ENCODE peak calls at places on chromosomes 12 and 14, in nine cellular contexts. S is sigmoid colon, W is body of pancreas, Q is gastrocnemius medialis, H is stomach, E is lower leg skin, Y is H1, L is ovary, G is uterus. R is an unnamed sample.
A peak's percentile ranks its signal among the peaks of the same experiment; 100 is the strongest.

GRCh38 chr14:103716091-103716801 is 636 bp downstream of the ZFYVE21 start:
- DNase-seq in Q (no peak), W (no peak), H (no peak), Y (no peak), S (no peak), L (peak; percentile 70), G (no peak), E (no peak), R (no peak)

GRCh38 chr12:95326855-95327254 is 109.2 kb downstream of the VEZT start:
- DNase-seq in Y (no peak), Q (no peak), G (no peak), E (no peak), L (no peak), W (no peak), S (no peak), H (no peak), R (no peak)

GRCh38 chr14:100108840-100109593 is 43.8 kb downstream of the EVL start:
- DNase-seq in W (no peak), Q (no peak), Y (no peak), L (no peak), G (no peak), E (no peak), S (peak; percentile 62), H (no peak), R (no peak)

GRCh38 chr14:105028251-105028927 is 7.5 kb upstream of the CDCA4 start:
- DNase-seq in W (no peak), G (no peak), L (no peak), Y (no peak), H (no peak), S (no peak), E (peak; percentile 56), Q (no peak), R (no peak)

GRCh38 chr14:104880584-104881210 is 15.6 kb downstream of the CEP170B start:
- DNase-seq in Y (no peak), Q (no peak), H (no peak), W (no peak), G (no peak), S (no peak), E (no peak), L (no peak), R (no peak)

GRCh38 chr12:100404769-100405407 is 48.0 kb downstream of the SLC17A8 start:
- DNase-seq in G (no peak), S (no peak), Q (no peak), L (no peak), W (peak; percentile 66), Y (peak; percentile 87), E (no peak), H (peak; percentile 34), R (no peak)

GRCh38 chr14:28321475-28322244 is 444.9 kb upstream of the FOXG1 start:
- DNase-seq in S (no peak), Y (no peak), L (no peak), H (no peak), G (no peak), E (no peak), W (no peak), Q (no peak), R (no peak)

GRCh38 chr14:102927346-102927877 is 4.9 kb downstream of the AMN start:
- DNase-seq in G (no peak), Y (no peak), W (peak; percentile 27), S (no peak), L (no peak), Q (no peak), E (peak; percentile 36), H (peak; percentile 73), R (no peak)

GRCh38 chr12:51915003-51915625 is 7.8 kb downstream of the ACVRL1 start:
- DNase-seq in G (no peak), Q (no peak), L (no peak), E (no peak), S (peak; percentile 45), H (no peak), Y (no peak), W (no peak), R (no peak)

GRCh38 chr12:26156201-26156871 is 31.5 kb upstream of the BHLHE41 start:
- DNase-seq in L (no peak), G (no peak), H (no peak), Q (no peak), S (no peak), W (no peak), Y (no peak), E (no peak), R (no peak)

GRCh38 chr12:49342914-49343731 is 3.6 kb upstream of the DNAJC22 start:
- DNase-seq in G (no peak), S (peak; percentile 65), Y (no peak), H (peak; percentile 24), L (no peak), E (no peak), Q (no peak), W (no peak), R (no peak)

GRCh38 chr14:103033744-103034143 is 23.6 kb downstream of the CDC42BPB start:
- DNase-seq in Y (no peak), E (no peak), Q (no peak), W (no peak), L (no peak), G (peak; percentile 32), S (no peak), H (no peak), R (no peak)

GRCh38 chr14:61064210-61064609 is 83.2 kb downstream of the SLC38A6 start:
- DNase-seq in Y (no peak), L (no peak), S (no peak), H (no peak), E (no peak), W (no peak), G (no peak), Q (no peak), R (no peak)

DNA sequence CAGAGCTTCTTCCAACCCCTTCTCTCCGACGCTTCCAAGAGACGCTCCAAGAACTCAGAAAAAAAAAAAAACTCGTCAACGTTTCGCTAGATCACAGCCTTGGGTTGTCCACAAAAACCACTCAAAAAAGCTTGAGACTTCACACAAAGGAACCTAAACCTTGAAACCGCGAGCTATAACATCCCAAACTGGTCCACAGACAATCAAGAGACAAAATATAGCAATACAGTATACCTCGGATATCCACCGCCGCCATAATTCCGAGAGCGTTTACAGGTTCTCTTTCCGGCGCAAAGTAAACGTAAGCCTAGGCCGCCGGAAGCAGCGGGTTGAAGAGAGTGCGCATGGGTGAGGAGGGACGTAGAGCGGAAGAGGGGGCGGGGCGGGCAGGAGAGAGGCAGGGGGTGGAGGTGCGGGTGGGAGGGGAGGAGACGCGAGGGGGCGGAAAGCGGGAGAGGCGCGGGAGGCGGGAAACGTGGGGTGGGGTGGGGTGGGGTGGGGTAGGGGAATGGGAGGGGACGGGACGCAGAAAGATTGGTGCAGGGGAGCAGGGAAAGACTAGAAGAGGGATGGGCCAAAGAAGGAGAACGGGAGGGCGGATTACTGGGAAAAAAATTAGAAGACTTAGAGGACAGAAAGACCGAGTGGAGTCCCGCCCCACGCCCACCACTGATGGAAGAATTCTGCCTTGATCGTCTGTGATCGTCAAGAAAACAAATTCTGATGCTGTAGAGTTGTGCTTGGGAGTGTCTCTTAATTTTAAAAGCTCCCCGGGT is at the start of gene MED6:
- DNase-seq in E (peak; percentile 90), Y (peak; percentile 91), Q (peak; percentile 91), H (peak; percentile 94), G (peak; percentile 94), S (peak; percentile 97), W (peak; percentile 93), L (peak; percentile 91), R (peak; percentile 72)
- TF ChIP-seq POLR2A in E (no peak), Y (peak; percentile 89), Q (peak; percentile 31), H (no peak), G (no peak), S (no peak), W (no peak), L (peak; percentile 38), R (no peak)

DNA sequence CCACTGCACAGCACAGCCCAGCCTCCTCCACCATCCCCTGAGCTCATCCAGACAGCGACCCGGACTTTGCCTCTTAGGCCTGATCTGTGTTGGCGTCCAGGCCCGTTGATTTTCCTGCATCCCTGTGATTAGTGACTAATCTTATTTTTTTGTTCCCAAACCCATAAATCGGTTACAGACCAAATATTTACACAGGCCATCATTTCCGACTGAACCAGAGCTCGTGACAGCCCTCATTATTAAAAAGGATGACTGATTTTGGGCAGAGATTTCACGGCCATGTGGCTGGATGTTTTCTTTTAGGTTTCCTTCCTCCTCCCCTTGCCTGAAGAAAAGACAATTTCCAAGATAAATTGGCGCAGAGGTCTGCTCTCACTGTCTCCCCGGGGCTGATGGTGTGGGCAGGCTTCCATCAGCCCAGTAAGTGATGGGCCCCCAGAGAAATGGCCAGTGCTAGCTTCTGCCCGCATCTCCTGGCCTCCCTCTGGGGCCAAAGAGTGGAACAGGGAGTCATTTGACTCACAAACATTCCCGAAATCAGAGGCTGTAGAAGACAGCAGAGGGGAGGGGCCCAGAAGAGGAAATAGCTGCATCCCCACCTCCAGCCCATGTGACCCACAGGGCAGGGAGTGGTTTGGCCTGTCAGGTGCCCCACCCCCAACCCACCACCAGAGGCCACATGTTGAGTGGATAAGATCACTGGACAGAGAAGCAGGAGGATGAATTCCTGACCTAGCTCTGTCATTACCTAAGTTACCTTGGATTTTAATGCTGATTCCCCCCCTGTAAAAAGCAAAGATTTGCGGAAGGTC is 283.5 kb downstream of the KSR2 start:
- DNase-seq in W (peak; percentile 84), S (peak; percentile 80), L (no peak), Q (peak; percentile 49), Y (peak; percentile 80), G (no peak), E (peak; percentile 75), H (no peak), R (no peak)
- TF ChIP-seq CTCF in W (peak; percentile 20), S (no peak), L (no peak), Q (no peak), Y (peak; percentile 35), G (no peak), E (no peak), H (no peak), R (no peak)

GRCh38 chr12:92974759-92975158 is 45.7 kb upstream of the EEA1 start:
- DNase-seq in S (no peak), Q (no peak), E (no peak), H (no peak), Y (no peak), L (no peak), G (no peak), W (no peak), R (no peak)

GRCh38 chr12:92973614-92974013 is 44.5 kb upstream of the EEA1 start:
- DNase-seq in G (no peak), W (no peak), L (no peak), E (no peak), S (no peak), Q (no peak), Y (no peak), H (no peak), R (no peak)

GRCh38 chr12:92977326-92977725 is 48.2 kb upstream of the EEA1 start:
- DNase-seq in Y (no peak), E (no peak), H (no peak), G (no peak), L (no peak), S (no peak), W (no peak), Q (peak; percentile 19), R (no peak)

GRCh38 chr12:92968201-92968813 is 39.2 kb upstream of the EEA1 start:
- DNase-seq in Q (no peak), G (no peak), S (no peak), Y (no peak), W (no peak), H (no peak), L (no peak), E (no peak), R (no peak)

GRCh38 chr12:92971869-92972524 is 42.9 kb upstream of the EEA1 start:
- DNase-seq in G (no peak), H (no peak), Y (no peak), E (no peak), S (no peak), L (no peak), W (no peak), Q (no peak), R (no peak)
- H3K4me3 ChIP-seq in G (no peak overlapping the region), H (no peak overlapping the region), Y (no peak overlapping the region), E (no peak overlapping the region), S (no peak overlapping the region), L (no peak overlapping the region), W (no peak overlapping the region), Q (no peak overlapping the region), R (no peak overlapping the region)

GRCh38 chr14:92651793-92652382 is 96.5 kb downstream of the LGMN start:
- DNase-seq in W (peak; percentile 67), E (peak; percentile 49), L (no peak), S (peak; percentile 85), H (peak; percentile 44), G (no peak), Q (peak; percentile 53), Y (no peak), R (no peak)
- TF ChIP-seq POLR2A in W (no peak), E (no peak), L (no peak), S (peak; percentile 28), H (no peak), G (no peak), Q (peak; percentile 19), Y (no peak), R (no peak)